ENCODE peak calls at places on chromosomes 4 and X, in nine cellular contexts. E is upper lobe of left lung, Z is suprapubic skin, T is GM12892, N is spleen, U is stomach, M is endothelial cell of umbilical vein, X is sigmoid colon, Y is H1. G is an unnamed sample.

GRCh38 chr4:179582164-179582563 is 2139.9 kb upstream of the AGA start:
- DNase-seq in E (no peak), U (no peak), X (no peak), T (no peak), N (no peak), M (no peak), Y (no peak), Z (no peak), G (no peak)

GRCh38 chrX:112731793-112732192 is 52.1 kb upstream of the LHFPL1 start:
- DNase-seq in U (no peak), Y (no peak), T (no peak), M (no peak), E (no peak), Z (no peak), N (no peak), X (no peak), G (no peak)

GRCh38 chr4:57410331-57411052 is 300.3 kb upstream of the IGFBP7 start:
- DNase-seq in U (no peak), X (peak), T (no peak), M (no peak), N (no peak), Y (no peak), Z (no peak), E (no peak), G (no peak)

GRCh38 chrX:153946910-153947769 is 2.7 kb upstream of the RENBP start:
- DNase-seq in U (peak), Z (no peak), Y (no peak), E (peak), T (peak), X (peak), M (peak), N (peak), G (no peak)

GRCh38 chr4:119873794-119874325 is 192.8 kb downstream of the MAD2L1 start:
- DNase-seq in Y (no peak), E (no peak), N (no peak), M (no peak), U (no peak), Z (no peak), X (no peak), T (no peak), G (no peak)

GRCh38 chrX:1909419-1910206 is 294.8 kb downstream of the ASMT start:
- DNase-seq in Y (no peak), Z (no peak), E (no peak), M (no peak), N (no peak), X (no peak), U (no peak), T (no peak), G (no peak)

GRCh38 chr4:38489924-38490639 is 173.9 kb upstream of the KLF3 start:
- DNase-seq in T (no peak), E (no peak), X (peak), N (no peak), U (peak), Z (no peak), Y (no peak), M (no peak), G (no peak)

GRCh38 chr4:13329963-13330362 is 154.2 kb downstream of the RAB28 start:
- DNase-seq in Y (no peak), N (no peak), Z (no peak), X (no peak), M (peak), U (no peak), T (no peak), E (no peak), G (no peak)

GRCh38 chr4:170386974-170387373 is 297.2 kb upstream of the AADAT start:
- DNase-seq in Z (no peak), T (no peak), N (no peak), M (no peak), Y (no peak), E (no peak), U (no peak), X (no peak), G (no peak)

GRCh38 chr4:98546910-98547544 is 111.4 kb downstream of the TSPAN5 start:
- DNase-seq in X (peak), E (no peak), M (peak), T (no peak), U (no peak), N (no peak), Z (no peak), Y (no peak), G (no peak)

GRCh38 chrX:109392895-109393294 is 89.0 kb downstream of the GUCY2F start:
- DNase-seq in X (no peak), Y (no peak), Z (no peak), U (no peak), T (no peak), M (no peak), E (no peak), N (no peak), G (no peak)
- TF ChIP-seq POLR2A in X (no peak), Y (no peak), Z (no peak), U (no peak), T (no peak), M (no peak), E (no peak), N (no peak), G (no peak)

GRCh38 chr4:83112239-83112638 is 2.3 kb downstream of the PLAC8 start:
- DNase-seq in T (no peak), E (no peak), U (no peak), N (no peak), M (no peak), Z (no peak), Y (no peak), X (no peak), G (no peak)
- TF ChIP-seq POLR2AphosphoS5 in T (no peak), E (no peak), U (no peak), N (peak), M (no peak), Z (no peak), Y (no peak), X (no peak), G (no peak)

GRCh38 chrX:120485562-120486520 is 16.7 kb upstream of the LAMP2 start:
- DNase-seq in Z (peak), T (peak), E (peak), U (peak), X (peak), M (peak), N (peak), Y (peak), G (peak)
- TF ChIP-seq POLR2A in Z (no peak), T (no peak), E (peak), U (no peak), X (no peak), M (no peak), N (no peak), Y (peak), G (no peak)

GRCh38 chrX:39418936-39419659 is 617.8 kb downstream of the MID1IP1 start:
- DNase-seq in Z (no peak), U (peak), E (peak), M (peak), Y (no peak), X (no peak), T (no peak), N (no peak), G (no peak)
- TF ChIP-seq POLR2AphosphoS5 in Z (no peak), U (no peak), E (peak), M (no peak), Y (no peak), X (no peak), T (no peak), N (peak), G (no peak)

GRCh38 chr4:40194602-40195161 is 2.1 kb upstream of the RHOH start:
- DNase-seq in U (no peak), E (no peak), Z (no peak), Y (no peak), T (no peak), M (peak), N (no peak), X (no peak), G (no peak)

GRCh38 chr4:40196260-40196659 is 571 bp upstream of the RHOH start:
- DNase-seq in M (no peak), Y (no peak), X (no peak), T (no peak), U (no peak), N (no peak), E (no peak), Z (no peak), G (no peak)

GRCh38 chr4:40197879-40198689 is 1.3 kb downstream of the RHOH start:
- DNase-seq in M (no peak), X (no peak), Z (no peak), Y (no peak), E (no peak), U (no peak), T (no peak), N (no peak), G (no peak)

GRCh38 chr4:40195182-40196177 is 1.4 kb upstream of the RHOH start:
- DNase-seq in Y (no peak), X (no peak), M (no peak), Z (no peak), U (no peak), E (no peak), N (no peak), T (no peak), G (no peak)

GRCh38 chr4:40196724-40197281 is at the start of gene RHOH:
- DNase-seq in U (peak), X (no peak), N (peak), Z (no peak), M (no peak), T (no peak), E (no peak), Y (no peak), G (no peak)
- TF ChIP-seq POLR2A in U (no peak), X (no peak), N (peak), Z (no peak), M (no peak), T (peak), E (peak), Y (no peak), G (peak)

GRCh38 chr4:973431-974397 is at the start of gene DGKQ:
- DNase-seq in X (peak), M (peak), Z (peak), Y (no peak), U (peak), N (peak), E (peak), T (peak), G (peak)
- TF ChIP-seq POLR2AphosphoS5 in X (no peak), M (no peak), Z (no peak), Y (no peak), U (no peak), N (peak), E (no peak), T (no peak), G (no peak)

GRCh38 chr4:158671665-158671914 is at the start of gene C4orf46:
- DNase-seq in E (no peak), Z (no peak), U (no peak), Y (no peak), M (no peak), N (no peak), X (no peak), T (no peak), G (no peak)

GRCh38 chr4:158673633-158674032 is 1.5 kb downstream of the ETFDH start:
- DNase-seq in X (no peak), Y (no peak), M (no peak), E (no peak), Z (no peak), N (no peak), U (no peak), T (no peak), G (no peak)

GRCh38 chr4:158670975-158671664 is 567 bp downstream of the C4orf46 start:
- DNase-seq in Y (no peak), Z (no peak), U (peak), T (peak), M (peak), X (peak), N (peak), E (peak), G (peak)

GRCh38 chr4:158669310-158669709 is 2.4 kb downstream of the C4orf46 start:
- DNase-seq in Z (no peak), T (no peak), N (no peak), E (no peak), X (no peak), Y (no peak), M (no peak), U (no peak), G (no peak)

GRCh38 chr4:158671915-158672806 is at the start of gene ETFDH:
- DNase-seq in X (peak), U (peak), M (peak), Z (peak), T (peak), N (peak), E (peak), Y (peak), G (peak)
- TF ChIP-seq POLR2A in X (peak), U (peak), M (no peak), Z (peak), T (peak), N (peak), E (peak), Y (no peak), G (peak)

GRCh38 chrX:94414746-94415145 is 740.7 kb downstream of the FAM133A start:
- DNase-seq in U (no peak), E (no peak), X (no peak), Z (no peak), M (no peak), N (no peak), Y (no peak), T (no peak), G (no peak)
- TF ChIP-seq POLR2AphosphoS5 in U (no peak), E (no peak), X (no peak), Z (no peak), M (no peak), N (no peak), Y (no peak), T (no peak), G (no peak)

GRCh38 chr4:87425711-87426110 is 3.3 kb downstream of the NUDT9 start:
- DNase-seq in E (no peak), T (no peak), Z (no peak), M (no peak), Y (no peak), X (no peak), N (no peak), U (no peak), G (no peak)

GRCh38 chr4:87419578-87420249 is 2.7 kb upstream of the NUDT9 start:
- DNase-seq in M (peak), E (no peak), U (no peak), X (no peak), Z (no peak), N (no peak), T (no peak), Y (no peak), G (no peak)

GRCh38 chr4:87420431-87420830 is 1.9 kb upstream of the NUDT9 start:
- DNase-seq in M (no peak), X (no peak), T (no peak), Z (no peak), E (no peak), Y (no peak), N (no peak), U (no peak), G (no peak)

GRCh38 chr4:87423313-87424031 is 1.1 kb downstream of the NUDT9 start:
- DNase-seq in Z (no peak), U (no peak), E (no peak), Y (no peak), M (peak), X (no peak), N (no peak), T (no peak), G (no peak)

GRCh38 chr4:87422104-87423052 is at the start of gene NUDT9:
- DNase-seq in E (peak), Z (peak), M (peak), U (peak), T (peak), Y (peak), N (peak), X (peak), G (peak)
- TF ChIP-seq POLR2A in E (peak), Z (no peak), M (peak), U (peak), T (peak), Y (peak), N (no peak), X (peak), G (peak)